ENCODE peak calls at places on chromosome 1, in nine cellular contexts. X, O, N, C, H, B, P, R and D are unnamed samples.

GRCh38 chr1:240189386-240189989 is 97.8 kb downstream of the FMN2 start:
- DNase-seq in B (peak), X (no peak), P (peak), N (peak), O (no peak), H (no peak), C (no peak), R (peak), D (no peak)

GRCh38 chr1:152533327-152533938 is 19.2 kb downstream of the CRCT1 start:
- DNase-seq in R (peak), O (no peak), P (peak), B (peak), C (no peak), X (no peak), N (peak), H (no peak), D (no peak)

GRCh38 chr1:17527036-17527914 is 12.2 kb upstream of the ARHGEF10L start:
- DNase-seq in H (no peak), R (no peak), X (no peak), P (no peak), O (no peak), B (no peak), N (no peak), C (no peak), D (no peak)

GRCh38 chr1:90919900-90920299 is 101.9 kb downstream of the ZNF644 start:
- DNase-seq in C (no peak), B (no peak), H (no peak), P (no peak), R (no peak), N (no peak), X (no peak), O (no peak), D (no peak)

GRCh38 chr1:217272385-217272784 is 358.5 kb downstream of the GPATCH2 start:
- DNase-seq in N (peak), O (no peak), C (no peak), R (no peak), P (no peak), H (no peak), B (no peak), X (no peak), D (no peak)

GRCh38 chr1:229557913-229558414 is 543 bp downstream of the ABCB10 start:
- DNase-seq in H (peak), P (no peak), X (no peak), O (peak), R (peak), N (peak), B (peak), C (peak), D (peak)

GRCh38 chr1:156608036-156608674 is 6.9 kb upstream of the GPATCH4 start:
- DNase-seq in H (no peak), C (peak), B (peak), P (no peak), O (peak), R (peak), N (peak), X (peak), D (no peak)

GRCh38 chr1:32676945-32677344 is 25.6 kb downstream of the SYNC start:
- DNase-seq in X (no peak), R (no peak), O (no peak), C (no peak), N (no peak), B (no peak), P (no peak), H (no peak), D (no peak)

GRCh38 chr1:109912214-109912861 is 1.7 kb downstream of the CSF1 start:
- DNase-seq in R (no peak), H (no peak), C (no peak), N (peak), P (no peak), X (no peak), O (no peak), B (no peak), D (no peak)

GRCh38 chr1:201383647-201384405 is 6.3 kb upstream of the TNNT2 start:
- DNase-seq in C (no peak), P (no peak), N (peak), R (no peak), B (no peak), H (no peak), O (no peak), X (no peak), D (no peak)

GRCh38 chr1:6440198-6441126 is 15.9 kb downstream of the ESPN start:
- DNase-seq in C (no peak), B (peak), P (no peak), H (no peak), O (peak), R (peak), X (no peak), N (peak), D (peak)

GRCh38 chr1:7070389-7071029 is 285.3 kb downstream of the CAMTA1 start:
- DNase-seq in O (no peak), N (peak), B (peak), C (peak), R (peak), X (no peak), H (peak), P (peak), D (peak)